ENCODE peak calls at places on chromosomes 13 and 19, in seven cellular contexts. E is adrenal gland, R is PC-3, V is cardiac muscle cell, D is left ventricle myocardium inferior, L is IMR-90, W is upper lobe of right lung. T is an unnamed sample.

GRCh38 chr13:112744306-112745021 is 54.6 kb downstream of the ATP11A start:
- DNase-seq in V (peak), E (no peak), L (peak), R (no peak), W (peak), D (no peak), T (no peak)

GRCh38 chr19:29413435-29413834 is 112.4 kb upstream of the VSTM2B start:
- DNase-seq in E (no peak), V (no peak), R (no peak), D (no peak), W (no peak), L (no peak), T (no peak)

GRCh38 chr13:43397110-43397509 is 373.7 kb downstream of the DNAJC15 start:
- DNase-seq in D (no peak), W (no peak), R (no peak), V (peak), L (peak), E (no peak), T (no peak)

GRCh38 chr13:112616586-112617381 is 28.8 kb upstream of the TUBGCP3 start:
- DNase-seq in D (no peak), W (no peak), E (no peak), R (peak), V (peak), L (peak), T (no peak)

GRCh38 chr13:20547479-20547908 is 19.5 kb upstream of the IFT88 start:
- DNase-seq in L (no peak), V (no peak), R (no peak), W (no peak), E (no peak), D (no peak), T (no peak)

GRCh38 chr19:48553676-48554384 is 1.9 kb downstream of the SULT2B1 start:
- DNase-seq in V (peak), D (no peak), E (peak), R (peak), L (peak), W (no peak), T (no peak)

GRCh38 chr13:103547914-103548313 is 481.7 kb upstream of the SLC10A2 start:
- DNase-seq in E (no peak), L (no peak), V (no peak), W (no peak), R (no peak), D (no peak), T (no peak)

GRCh38 chr13:40974460-40975407 is 44.4 kb downstream of the ELF1 start:
- DNase-seq in D (no peak), L (peak), R (peak), E (peak), W (no peak), V (peak), T (no peak)

GRCh38 chr19:4096049-4096892 is 27.7 kb downstream of the MAP2K2 start:
- DNase-seq in W (no peak), D (no peak), V (no peak), E (no peak), R (no peak), L (no peak), T (no peak)

GRCh38 chr13:26867451-26868067 is 107.0 kb upstream of the GPR12 start:
- DNase-seq in W (no peak), R (peak), D (no peak), L (peak), V (peak), E (peak), T (no peak)

GRCh38 chr13:92716749-92717148 is 509.9 kb upstream of the GPC6 start:
- DNase-seq in W (no peak), V (peak), L (peak), D (no peak), R (peak), E (no peak), T (no peak)

GRCh38 chr19:29503140-29503758 is 22.5 kb upstream of the VSTM2B start:
- DNase-seq in R (no peak), V (no peak), L (no peak), E (no peak), W (no peak), D (no peak), T (no peak)

GRCh38 chr13:37340911-37341670 is 235.6 kb upstream of the CSNK1A1L start:
- DNase-seq in W (no peak), L (no peak), E (no peak), R (no peak), D (no peak), V (no peak), T (no peak)

GRCh38 chr19:28961772-28962500 is 251.0 kb downstream of the UQCRFS1 start:
- DNase-seq in R (no peak), L (peak), E (no peak), W (no peak), V (peak), D (no peak), T (no peak)

GRCh38 chr13:112454648-112455334 is 78.6 kb downstream of the SPACA7 start:
- DNase-seq in D (no peak), W (no peak), V (no peak), R (no peak), E (no peak), L (no peak), T (no peak)

GRCh38 chr19:39645800-39646411 is 9.8 kb upstream of the LGALS16 start:
- DNase-seq in E (no peak), L (peak), W (no peak), R (peak), D (no peak), V (peak), T (no peak)

GRCh38 chr19:21699197-21699596 is 68.2 kb downstream of the ZNF100 start:
- DNase-seq in D (no peak), R (no peak), L (no peak), E (no peak), W (no peak), V (no peak), T (no peak)

GRCh38 chr13:80100636-80101035 is 240.3 kb downstream of the SPRY2 start:
- DNase-seq in R (no peak), L (peak), E (no peak), V (peak), W (no peak), D (no peak), T (no peak)

GRCh38 chr13:91567485-91568207 is 169.2 kb downstream of the GPC5 start:
- DNase-seq in V (no peak), D (no peak), L (no peak), W (no peak), R (no peak), E (no peak), T (no peak)

GRCh38 chr19:49870309-49870901 is 3.0 kb upstream of the PNKP start:
- DNase-seq in W (no peak), V (no peak), E (peak), D (no peak), R (peak), L (no peak), T (peak)

GRCh38 chr13:110285991-110286923 is 20.7 kb downstream of the COL4A1 start:
- DNase-seq in D (no peak), R (no peak), W (no peak), L (no peak), E (no peak), V (no peak), T (no peak)

GRCh38 chr19:17686592-17687042 is 1.5 kb downstream of the UNC13A start:
- DNase-seq in R (peak), E (peak), D (peak), V (peak), L (no peak), W (no peak), T (no peak)

GRCh38 chr19:33562636-33563035 is 41.0 kb upstream of the PEPD start:
- DNase-seq in W (no peak), D (no peak), E (no peak), R (no peak), V (no peak), L (no peak), T (no peak)

GRCh38 chr19:37778613-37779138 is 710 bp downstream of the ZNF573 start:
- DNase-seq in R (no peak), L (peak), E (peak), W (no peak), D (no peak), V (peak), T (no peak)

GRCh38 chr13:106629068-106629712 is 61.3 kb upstream of the ARGLU1 start:
- DNase-seq in D (no peak), V (no peak), L (no peak), R (no peak), E (no peak), W (no peak), T (no peak)

GRCh38 chr19:30856786-30857185 is 484.6 kb downstream of the ZNF536 start:
- DNase-seq in V (no peak), R (no peak), D (no peak), L (no peak), W (no peak), E (no peak), T (no peak)

GRCh38 chr19:43983912-43984686 is at the start of gene ZNF155:
- DNase-seq in R (peak), W (peak), E (peak), L (peak), V (peak), D (peak), T (peak)

GRCh38 chr13:98157188-98157587 is 14.3 kb downstream of the FARP1 start:
- DNase-seq in R (no peak), E (no peak), L (peak), V (no peak), W (no peak), D (no peak), T (no peak)
- H3K27ac ChIP-seq in R (no peak), E (no peak), L (peak), V (no peak), W (no peak), D (no peak), T (no peak)

DNA sequence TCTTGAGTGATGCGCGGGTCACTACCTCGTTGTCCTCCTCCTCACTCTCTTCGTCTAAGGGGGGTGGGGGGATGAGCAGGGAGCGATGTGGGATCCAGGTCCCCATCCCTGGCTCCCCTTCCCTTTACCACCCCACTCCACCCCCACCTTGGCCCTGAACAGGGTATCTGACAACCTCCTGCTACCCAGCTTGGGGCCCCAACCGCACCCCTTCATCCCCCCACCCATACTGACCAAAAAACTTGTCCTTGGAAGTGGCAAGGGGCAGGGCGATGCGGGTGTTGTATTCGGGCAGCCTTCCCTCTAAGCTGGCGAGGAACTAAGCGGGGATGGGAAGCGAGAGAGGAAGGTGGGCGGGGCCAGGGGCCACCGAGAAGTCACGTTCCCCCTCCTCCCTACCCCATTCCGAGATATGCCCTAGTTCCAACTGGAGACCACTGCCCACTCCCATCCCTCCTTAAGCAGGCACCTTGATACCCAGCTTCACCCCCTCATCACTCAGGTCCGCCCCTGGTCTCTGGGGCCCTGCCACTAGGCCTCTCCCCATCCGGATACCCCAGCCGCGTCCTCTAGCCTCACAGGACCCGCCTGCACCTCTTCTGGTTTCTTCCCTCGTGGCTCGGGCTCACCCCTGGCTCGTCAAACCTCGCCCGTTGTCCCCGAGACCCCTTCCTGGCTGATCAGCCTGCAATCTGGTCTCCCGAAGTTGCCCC is 1.9 kb upstream of the RGL3 start:
- DNase-seq in W (no peak), D (peak), L (no peak), E (peak), V (no peak), R (no peak), T (no peak)
- H3K4me3 ChIP-seq in W (peak), D (peak), L (no peak), E (peak), V (peak), R (no peak), T (peak)

GRCh38 chr19:16594131-16594586 is 21.9 kb upstream of the SLC35E1 start:
- DNase-seq in L (no peak), V (no peak), R (no peak), D (no peak), W (no peak), E (no peak), T (no peak)
- H3K27ac ChIP-seq in L (no peak), V (no peak), R (no peak), D (no peak), W (no peak), E (no peak), T (no peak)

GRCh38 chr13:96119921-96120320 is 30.0 kb downstream of the HS6ST3 start:
- DNase-seq in D (no peak), R (no peak), W (no peak), V (no peak), E (no peak), L (no peak), T (no peak)
- H3K4me3 ChIP-seq in D (no peak), R (no peak), W (no peak), V (no peak), E (no peak), L (no peak), T (no peak)

GRCh38 chr13:33817513-33817842 is 471 bp upstream of the RFC3 start:
- DNase-seq in L (peak), R (no peak), E (no peak), D (no peak), W (no peak), V (peak), T (no peak)
- H3K27ac ChIP-seq in L (peak), R (peak), E (no peak), D (peak), W (peak), V (peak), T (no peak)

T was measured in ovary.